ENCODE peak calls at places on chromosome 4, in five cellular contexts. One of them, this sample, is unnamed.
A peak's percentile ranks its signal among the peaks of the same experiment; 100 is the strongest.

GRCh38 chr4:38210396-38211114 is 250.4 kb downstream of the PTTG2 start:
- DNase-seq in GM20000: no peak
- DNase-seq in CD4-positive, alpha-beta T cell: no peak
- DNase-seq in fibroblast of pulmonary artery: peak; percentile 38
- DNase-seq in heart left ventricle: no peak
- DNase-seq in this sample: no peak

GRCh38 chr4:99817310-99817885 is 771 bp downstream of the DAPP1 start:
- DNase-seq in GM20000: peak; percentile 27
- DNase-seq in CD4-positive, alpha-beta T cell: no peak
- DNase-seq in fibroblast of pulmonary artery: no peak
- DNase-seq in heart left ventricle: no peak
- DNase-seq in this sample: no peak

GRCh38 chr4:148044889-148045352 is 313.0 kb downstream of the ARHGAP10 start:
- DNase-seq in GM20000: peak; percentile 45
- DNase-seq in CD4-positive, alpha-beta T cell: no peak
- DNase-seq in fibroblast of pulmonary artery: no peak
- DNase-seq in heart left ventricle: no peak
- DNase-seq in this sample: no peak

GRCh38 chr4:152663203-152664066 is 16.4 kb downstream of the TMEM154 start:
- DNase-seq in GM20000: peak; percentile 59
- DNase-seq in CD4-positive, alpha-beta T cell: no peak
- DNase-seq in fibroblast of pulmonary artery: no peak
- DNase-seq in heart left ventricle: no peak
- DNase-seq in this sample: no peak

GRCh38 chr4:137968956-137969709 is 273.0 kb downstream of the SLC7A11 start:
- DNase-seq in GM20000: no peak
- DNase-seq in CD4-positive, alpha-beta T cell: no peak
- DNase-seq in fibroblast of pulmonary artery: peak; percentile 74
- DNase-seq in heart left ventricle: no peak
- DNase-seq in this sample: no peak

GRCh38 chr4:151627491-151627890 is 133.3 kb downstream of the GATB start:
- DNase-seq in GM20000: no peak
- DNase-seq in CD4-positive, alpha-beta T cell: no peak
- DNase-seq in fibroblast of pulmonary artery: peak; percentile 14
- DNase-seq in heart left ventricle: no peak
- DNase-seq in this sample: no peak

GRCh38 chr4:163263601-163264000 is 68.8 kb downstream of the NPY1R start:
- DNase-seq in GM20000: no peak
- DNase-seq in CD4-positive, alpha-beta T cell: no peak
- DNase-seq in fibroblast of pulmonary artery: no peak
- DNase-seq in heart left ventricle: no peak
- DNase-seq in this sample: no peak

GRCh38 chr4:141133146-141134006 is at the start of gene RNF150:
- DNase-seq in GM20000: peak; percentile 83
- DNase-seq in CD4-positive, alpha-beta T cell: no peak
- DNase-seq in fibroblast of pulmonary artery: peak; percentile 88
- DNase-seq in heart left ventricle: peak; percentile 79
- DNase-seq in this sample: peak; percentile 72

GRCh38 chr4:177699365-177700213 is 257.4 kb upstream of the AGA start:
- DNase-seq in GM20000: no peak
- DNase-seq in CD4-positive, alpha-beta T cell: no peak
- DNase-seq in fibroblast of pulmonary artery: peak; percentile 23
- DNase-seq in heart left ventricle: no peak
- DNase-seq in this sample: no peak

GRCh38 chr4:114263233-114263632 is 283.8 kb upstream of the ARSJ start:
- DNase-seq in GM20000: no peak
- DNase-seq in CD4-positive, alpha-beta T cell: no peak
- DNase-seq in fibroblast of pulmonary artery: peak; percentile 52
- DNase-seq in heart left ventricle: no peak
- DNase-seq in this sample: no peak

GRCh38 chr4:113784497-113785254 is 23.1 kb upstream of the CAMK2D start:
- DNase-seq in GM20000: no peak
- DNase-seq in CD4-positive, alpha-beta T cell: no peak
- DNase-seq in fibroblast of pulmonary artery: peak; percentile 98
- DNase-seq in heart left ventricle: no peak
- DNase-seq in this sample: no peak

GRCh38 chr4:169724251-169724650 is 33.5 kb downstream of the HPF1 start:
- DNase-seq in GM20000: no peak
- DNase-seq in CD4-positive, alpha-beta T cell: no peak
- DNase-seq in fibroblast of pulmonary artery: peak; percentile 81
- DNase-seq in heart left ventricle: no peak
- DNase-seq in this sample: no peak

GRCh38 chr4:169727616-169728015 is 30.1 kb downstream of the HPF1 start:
- DNase-seq in GM20000: no peak
- DNase-seq in CD4-positive, alpha-beta T cell: no peak
- DNase-seq in fibroblast of pulmonary artery: no peak
- DNase-seq in heart left ventricle: no peak
- DNase-seq in this sample: no peak

GRCh38 chr4:169720529-169720928 is 37.2 kb downstream of the HPF1 start:
- DNase-seq in GM20000: no peak
- DNase-seq in CD4-positive, alpha-beta T cell: no peak
- DNase-seq in fibroblast of pulmonary artery: no peak
- DNase-seq in heart left ventricle: no peak
- DNase-seq in this sample: no peak

GRCh38 chr4:169723207-169723606 is 34.5 kb downstream of the HPF1 start:
- DNase-seq in GM20000: no peak
- DNase-seq in CD4-positive, alpha-beta T cell: no peak
- DNase-seq in fibroblast of pulmonary artery: peak; percentile 13
- DNase-seq in heart left ventricle: no peak
- DNase-seq in this sample: no peak
- TF ChIP-seq CTCF in GM20000: no peak
- TF ChIP-seq CTCF in CD4-positive, alpha-beta T cell: no peak
- TF ChIP-seq CTCF in fibroblast of pulmonary artery: peak; percentile 16
- TF ChIP-seq CTCF in heart left ventricle: no peak
- TF ChIP-seq CTCF in this sample: no peak

GRCh38 chr4:14294611-14295010 is 667.1 kb upstream of the BOD1L1 start:
- DNase-seq in GM20000: no peak
- DNase-seq in CD4-positive, alpha-beta T cell: no peak
- DNase-seq in fibroblast of pulmonary artery: peak; percentile 30
- DNase-seq in heart left ventricle: no peak
- DNase-seq in this sample: no peak
- TF ChIP-seq CTCF in GM20000: no peak
- TF ChIP-seq CTCF in CD4-positive, alpha-beta T cell: no peak
- TF ChIP-seq CTCF in fibroblast of pulmonary artery: no peak
- TF ChIP-seq CTCF in heart left ventricle: no peak
- TF ChIP-seq CTCF in this sample: no peak

GRCh38 chr4:145839151-145839550 is 99.5 kb downstream of the ZNF827 start:
- DNase-seq in GM20000: no peak
- DNase-seq in CD4-positive, alpha-beta T cell: no peak
- DNase-seq in fibroblast of pulmonary artery: no peak
- DNase-seq in heart left ventricle: no peak
- DNase-seq in this sample: no peak

GRCh38 chr4:145843148-145843547 is 95.5 kb downstream of the ZNF827 start:
- DNase-seq in GM20000: no peak
- DNase-seq in CD4-positive, alpha-beta T cell: no peak
- DNase-seq in fibroblast of pulmonary artery: peak; percentile 89
- DNase-seq in heart left ventricle: no peak
- DNase-seq in this sample: no peak

GRCh38 chr4:145842224-145842887 is 96.3 kb downstream of the ZNF827 start:
- DNase-seq in GM20000: no peak
- DNase-seq in CD4-positive, alpha-beta T cell: no peak
- DNase-seq in fibroblast of pulmonary artery: peak; percentile 65
- DNase-seq in heart left ventricle: no peak
- DNase-seq in this sample: no peak

GRCh38 chr4:145840801-145841200 is 97.8 kb downstream of the ZNF827 start:
- DNase-seq in GM20000: no peak
- DNase-seq in CD4-positive, alpha-beta T cell: no peak
- DNase-seq in fibroblast of pulmonary artery: no peak
- DNase-seq in heart left ventricle: no peak
- DNase-seq in this sample: no peak

GRCh38 chr4:145840162-145840768 is 98.4 kb downstream of the ZNF827 start:
- DNase-seq in GM20000: peak; percentile 37
- DNase-seq in CD4-positive, alpha-beta T cell: no peak
- DNase-seq in fibroblast of pulmonary artery: peak; percentile 70
- DNase-seq in heart left ventricle: no peak
- DNase-seq in this sample: no peak
- TF ChIP-seq CTCF in GM20000: peak; percentile 25
- TF ChIP-seq CTCF in CD4-positive, alpha-beta T cell: peak; percentile 44
- TF ChIP-seq CTCF in fibroblast of pulmonary artery: peak; percentile 52
- TF ChIP-seq CTCF in heart left ventricle: peak; percentile 52
- TF ChIP-seq CTCF in this sample: peak; percentile 65

GRCh38 chr4:122658377-122658776 is 37.5 kb upstream of the IL21 start:
- DNase-seq in GM20000: no peak
- DNase-seq in CD4-positive, alpha-beta T cell: no peak
- DNase-seq in fibroblast of pulmonary artery: no peak
- DNase-seq in heart left ventricle: no peak
- DNase-seq in this sample: no peak

GRCh38 chr4:122650148-122650547 is 29.3 kb upstream of the IL21 start:
- DNase-seq in GM20000: no peak
- DNase-seq in CD4-positive, alpha-beta T cell: no peak
- DNase-seq in fibroblast of pulmonary artery: no peak
- DNase-seq in heart left ventricle: no peak
- DNase-seq in this sample: no peak

GRCh38 chr4:122647656-122648055 is 26.8 kb upstream of the IL21 start:
- DNase-seq in GM20000: no peak
- DNase-seq in CD4-positive, alpha-beta T cell: no peak
- DNase-seq in fibroblast of pulmonary artery: no peak
- DNase-seq in heart left ventricle: no peak
- DNase-seq in this sample: no peak

DNA sequence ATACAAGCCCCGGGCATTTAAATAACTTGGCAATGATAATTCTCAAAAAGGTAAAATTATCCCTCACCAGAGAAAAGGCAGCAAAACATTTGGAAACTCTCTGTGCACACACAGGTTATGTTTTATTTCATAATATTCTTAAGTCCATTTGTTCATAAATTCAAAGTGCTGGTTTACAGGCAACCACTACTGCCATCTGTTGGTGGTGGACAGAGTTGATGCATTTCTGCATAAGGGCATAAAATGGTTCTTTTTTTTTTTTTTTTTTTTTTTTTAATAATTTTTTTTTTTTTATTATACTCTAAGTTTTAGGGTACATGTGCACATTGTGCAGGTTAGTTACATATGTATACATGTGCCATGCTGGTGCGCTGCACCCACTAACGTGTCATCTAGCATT is 31.5 kb upstream of the IL21 start:
- DNase-seq in GM20000: peak; percentile 31
- DNase-seq in CD4-positive, alpha-beta T cell: peak; percentile 14
- DNase-seq in fibroblast of pulmonary artery: peak; percentile 87
- DNase-seq in heart left ventricle: no peak
- DNase-seq in this sample: no peak
- TF ChIP-seq CTCF in GM20000: peak; percentile 38
- TF ChIP-seq CTCF in CD4-positive, alpha-beta T cell: peak; percentile 43
- TF ChIP-seq CTCF in fibroblast of pulmonary artery: peak; percentile 72
- TF ChIP-seq CTCF in heart left ventricle: no peak
- TF ChIP-seq CTCF in this sample: peak; percentile 46

GRCh38 chr4:75555294-75556164 is at the start of gene ODAPH:
- DNase-seq in GM20000: peak; percentile 53
- DNase-seq in CD4-positive, alpha-beta T cell: no peak
- DNase-seq in fibroblast of pulmonary artery: no peak
- DNase-seq in heart left ventricle: no peak
- DNase-seq in this sample: no peak
- TF ChIP-seq CTCF in GM20000: no peak
- TF ChIP-seq CTCF in CD4-positive, alpha-beta T cell: no peak
- TF ChIP-seq CTCF in fibroblast of pulmonary artery: no peak
- TF ChIP-seq CTCF in heart left ventricle: no peak
- TF ChIP-seq CTCF in this sample: no peak

GRCh38 chr4:8188743-8189550 is 10.1 kb upstream of the SH3TC1 start:
- DNase-seq in GM20000: no peak
- DNase-seq in CD4-positive, alpha-beta T cell: no peak
- DNase-seq in fibroblast of pulmonary artery: peak; percentile 29
- DNase-seq in heart left ventricle: peak; percentile 85
- DNase-seq in this sample: peak; percentile 87

GRCh38 chr4:8188085-8188484 is 11.0 kb upstream of the SH3TC1 start:
- DNase-seq in GM20000: no peak
- DNase-seq in CD4-positive, alpha-beta T cell: no peak
- DNase-seq in fibroblast of pulmonary artery: no peak
- DNase-seq in heart left ventricle: no peak
- DNase-seq in this sample: no peak

GRCh38 chr4:8186883-8187282 is 12.2 kb upstream of the SH3TC1 start:
- DNase-seq in GM20000: no peak
- DNase-seq in CD4-positive, alpha-beta T cell: no peak
- DNase-seq in fibroblast of pulmonary artery: no peak
- DNase-seq in heart left ventricle: no peak
- DNase-seq in this sample: no peak

GRCh38 chr4:8191136-8191747 is 7.8 kb upstream of the SH3TC1 start:
- DNase-seq in GM20000: no peak
- DNase-seq in CD4-positive, alpha-beta T cell: no peak
- DNase-seq in fibroblast of pulmonary artery: peak; percentile 90
- DNase-seq in heart left ventricle: peak; percentile 77
- DNase-seq in this sample: peak; percentile 73

GRCh38 chr4:8189551-8190466 is 9.3 kb upstream of the SH3TC1 start:
- DNase-seq in GM20000: no peak
- DNase-seq in CD4-positive, alpha-beta T cell: no peak
- DNase-seq in fibroblast of pulmonary artery: no peak
- DNase-seq in heart left ventricle: no peak
- DNase-seq in this sample: no peak
- TF ChIP-seq CTCF in GM20000: no peak
- TF ChIP-seq CTCF in CD4-positive, alpha-beta T cell: no peak
- TF ChIP-seq CTCF in fibroblast of pulmonary artery: no peak
- TF ChIP-seq CTCF in heart left ventricle: no peak
- TF ChIP-seq CTCF in this sample: no peak

GRCh38 chr4:40112393-40112792 is 55.7 kb downstream of the N4BP2 start:
- DNase-seq in GM20000: no peak
- DNase-seq in CD4-positive, alpha-beta T cell: no peak
- DNase-seq in fibroblast of pulmonary artery: no peak
- DNase-seq in heart left ventricle: no peak
- DNase-seq in this sample: no peak
- TF ChIP-seq CTCF in GM20000: no peak
- TF ChIP-seq CTCF in CD4-positive, alpha-beta T cell: no peak
- TF ChIP-seq CTCF in fibroblast of pulmonary artery: no peak
- TF ChIP-seq CTCF in heart left ventricle: no peak
- TF ChIP-seq CTCF in this sample: no peak

DNA sequence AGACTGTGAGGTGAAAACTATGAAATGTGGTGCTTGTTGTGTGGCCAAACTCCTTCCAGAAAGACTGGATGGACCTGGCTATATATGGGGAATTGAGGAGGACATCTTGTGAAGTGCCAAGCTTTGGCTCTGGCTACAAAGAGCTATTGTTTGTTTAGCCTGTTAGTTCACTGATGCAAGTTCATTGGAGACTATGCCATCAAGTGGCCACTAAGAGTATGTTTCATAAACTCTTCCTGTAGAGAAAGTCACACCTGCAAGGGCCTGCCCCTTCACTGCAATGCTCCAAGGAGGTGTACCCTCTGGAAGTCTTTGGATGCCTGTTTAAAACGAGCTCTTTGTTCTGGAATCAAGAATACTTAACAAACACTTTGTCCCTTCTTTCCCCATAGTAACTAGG is 382.0 kb downstream of the GABRG1 start:
- DNase-seq in GM20000: no peak
- DNase-seq in CD4-positive, alpha-beta T cell: no peak
- DNase-seq in fibroblast of pulmonary artery: peak; percentile 0
- DNase-seq in heart left ventricle: no peak
- DNase-seq in this sample: no peak
- TF ChIP-seq CTCF in GM20000: no peak
- TF ChIP-seq CTCF in CD4-positive, alpha-beta T cell: no peak
- TF ChIP-seq CTCF in fibroblast of pulmonary artery: no peak
- TF ChIP-seq CTCF in heart left ventricle: no peak
- TF ChIP-seq CTCF in this sample: peak; percentile 38